ENCODE peak calls at places on chromosomes 6 and 20, in four cellular contexts. F is iPS-NIHi11, N is pulmonary artery endothelial cell, W is body of pancreas. K is an unnamed sample.

GRCh38 chr20:63309261-63310071 is 16.5 kb downstream of the COL20A1 start:
- DNase-seq in F (peak; percentile 91), N (no peak), W (peak; percentile 48), K (peak; percentile 40)

GRCh38 chr20:41055679-41056078 is 27.1 kb downstream of the TOP1 start:
- DNase-seq in F (no peak), N (no peak), W (no peak), K (no peak)

GRCh38 chr6:89828988-89829590 is 591 bp upstream of the CASP8AP2 start:
- DNase-seq in F (peak; percentile 43), N (no peak), W (no peak), K (peak; percentile 22)

GRCh38 chr6:1082040-1082935 is 229.6 kb upstream of the FOXQ1 start:
- DNase-seq in F (no peak), N (no peak), W (no peak), K (no peak)

GRCh38 chr6:113828984-113829701 is 28.0 kb upstream of the MARCKS start:
- DNase-seq in F (no peak), N (no peak), W (no peak), K (no peak)

GRCh38 chr6:109892451-109893435 is 85.4 kb upstream of the GPR6 start:
- DNase-seq in F (peak; percentile 66), N (no peak), W (peak; percentile 60), K (no peak)

GRCh38 chr6:123925360-123925759 is 121.7 kb downstream of the NKAIN2 start:
- DNase-seq in F (no peak), N (no peak), W (no peak), K (no peak)

GRCh38 chr6:50147371-50147770 is 97.6 kb upstream of the DEFB112 start:
- DNase-seq in F (no peak), N (no peak), W (no peak), K (no peak)

GRCh38 chr6:5121479-5121878 is 36.3 kb downstream of the PPP1R3G start:
- DNase-seq in F (no peak), N (no peak), W (no peak), K (peak; percentile 79)

GRCh38 chr20:4108495-4109306 is 93.3 kb upstream of the RNF24 start:
- DNase-seq in F (peak; percentile 82), N (peak; percentile 55), W (peak; percentile 78), K (peak; percentile 86)

GRCh38 chr6:5632348-5632935 is 371.1 kb downstream of the FARS2 start:
- DNase-seq in F (no peak), N (no peak), W (no peak), K (no peak)

GRCh38 chr6:95548188-95548837 is 29.0 kb upstream of the MANEA start:
- DNase-seq in F (no peak), N (no peak), W (no peak), K (no peak)

GRCh38 chr6:128158496-128158895 is 257.6 kb upstream of the THEMIS start:
- DNase-seq in F (no peak), N (peak; percentile 15), W (no peak), K (no peak)